ENCODE peak calls at places on chromosomes 5 and 9, in ten cellular contexts. U is aorta; F is activated T-cell treated with anti-CD3 and anti-CD28 coated beads, Interleukin-2, amount 50 U/mL, for 48 hours; R is AG08395; B is naive thymus-derived CD8-positive, alpha-beta T cell; Q is globus pallidus; K is MM.1S; D is renal cortical epithelial cell; L is ascending aorta; J is kidney epithelial cell. H is an unnamed sample.

GRCh38 chr9:38067892-38068615 is 973 bp downstream of the SHB start:
- DNase-seq in L (no peak), Q (no peak), U (peak; percentile 63), F (peak; percentile 26), D (no peak), B (peak; percentile 14), K (no peak), J (no peak), R (no peak), H (no peak)

GRCh38 chr5:69494481-69494880 is 1.9 kb downstream of the OCLN start:
- DNase-seq in L (no peak), D (no peak), J (no peak), K (no peak), Q (no peak), U (no peak), B (no peak), F (no peak), R (no peak), H (no peak)

GRCh38 chr9:28004900-28005299 is 431.6 kb upstream of the C9orf72 start:
- DNase-seq in L (no peak), Q (no peak), D (peak; percentile 85), B (no peak), K (no peak), R (no peak), F (no peak), J (peak; percentile 14), U (no peak), H (no peak)

GRCh38 chr9:136372561-136373299 is 739 bp downstream of the CARD9 start:
- DNase-seq in B (no peak), R (peak; percentile 79), J (peak; percentile 69), Q (no peak), D (peak; percentile 78), U (peak; percentile 89), L (peak; percentile 80), F (no peak), K (no peak), H (no peak)

GRCh38 chr9:9257999-9258398 is 1354.8 kb downstream of the PTPRD start:
- DNase-seq in U (no peak), J (no peak), Q (no peak), R (no peak), K (no peak), D (no peak), B (no peak), F (no peak), L (no peak), H (no peak)

GRCh38 chr9:34493972-34494535 is 28.7 kb downstream of the ENHO start:
- DNase-seq in B (peak; percentile 29), J (peak; percentile 10), D (peak; percentile 36), K (peak; percentile 36), R (peak; percentile 75), F (no peak), L (no peak), U (peak; percentile 68), Q (no peak), H (peak; percentile 49)

GRCh38 chr9:112860466-112860865 is 30.2 kb downstream of the SLC46A2 start:
- DNase-seq in U (no peak), B (no peak), K (no peak), J (no peak), D (no peak), Q (no peak), L (no peak), R (no peak), F (no peak), H (no peak)

GRCh38 chr9:83708515-83709158 is 879 bp upstream of the UBQLN1 start:
- DNase-seq in L (peak; percentile 91), B (peak; percentile 33), R (peak; percentile 63), Q (peak; percentile 76), K (peak; percentile 65), J (no peak), D (peak; percentile 47), F (peak; percentile 65), U (peak; percentile 78), H (peak; percentile 43)

GRCh38 chr9:113343732-113344231 is 3.7 kb upstream of the WDR31 start:
- DNase-seq in B (no peak), R (peak; percentile 11), K (peak; percentile 41), Q (peak; percentile 95), U (peak; percentile 89), J (no peak), L (peak; percentile 91), F (no peak), D (peak; percentile 59), H (peak; percentile 67)

GRCh38 chr9:95018099-95018927 is 291.8 kb downstream of the AOPEP start:
- DNase-seq in U (no peak), J (peak; percentile 86), F (no peak), B (no peak), D (peak; percentile 97), K (no peak), R (peak; percentile 81), Q (no peak), L (peak; percentile 81), H (no peak)

GRCh38 chr5:139678751-139679750 is 30.9 kb downstream of the CXXC5 start:
- DNase-seq in K (no peak), D (no peak), R (peak; percentile 78), B (no peak), U (no peak), Q (peak; percentile 77), F (no peak), J (no peak), L (no peak), H (no peak)

GRCh38 chr5:160020266-160020770 is 11.4 kb downstream of the TTC1 start:
- DNase-seq in U (no peak), D (no peak), J (no peak), K (no peak), R (no peak), B (no peak), L (no peak), Q (no peak), F (no peak), H (no peak)

GRCh38 chr9:137764171-137764671 is 113.4 kb upstream of the CACNA1B start:
- DNase-seq in B (no peak), J (no peak), Q (peak; percentile 89), D (no peak), R (no peak), F (no peak), U (no peak), K (no peak), L (no peak), H (no peak)

GRCh38 chr9:127179633-127180401 is 57.4 kb upstream of the ANGPTL2 start:
- DNase-seq in U (peak; percentile 50), J (no peak), Q (no peak), B (no peak), K (no peak), L (peak; percentile 65), F (no peak), R (no peak), D (no peak), H (peak; percentile 30)

GRCh38 chr9:116358251-116358650 is 204.7 kb downstream of the PAPPA start:
- DNase-seq in K (no peak), L (no peak), Q (no peak), D (no peak), U (no peak), R (no peak), B (no peak), J (no peak), F (no peak), H (no peak)

GRCh38 chr9:131276107-131276888 is at the start of gene FAM78A:
- DNase-seq in Q (no peak), L (peak; percentile 74), F (peak; percentile 71), D (no peak), K (peak; percentile 61), U (peak; percentile 85), R (peak; percentile 34), J (no peak), B (peak; percentile 36), H (no peak)

GRCh38 chr9:113261917-113262671 is 13.3 kb downstream of the CDC26 start:
- DNase-seq in K (no peak), L (no peak), J (peak; percentile 18), B (no peak), U (no peak), R (no peak), F (no peak), Q (no peak), D (peak; percentile 93), H (no peak)

GRCh38 chr5:24804221-24804681 is 159.5 kb upstream of the CDH10 start:
- DNase-seq in Q (no peak), F (no peak), L (no peak), B (no peak), J (peak; percentile 34), U (no peak), R (peak; percentile 29), D (peak; percentile 2), K (no peak), H (no peak)

GRCh38 chr5:35954175-35954574 is 15.8 kb upstream of the CAPSL start:
- DNase-seq in F (peak; percentile 19), J (no peak), K (no peak), Q (no peak), D (no peak), L (no peak), B (peak; percentile 5), U (no peak), R (no peak), H (no peak)

GRCh38 chr5:40052812-40053211 is 626.9 kb upstream of the PTGER4 start:
- DNase-seq in F (no peak), J (no peak), B (no peak), U (no peak), R (no peak), Q (no peak), L (no peak), D (no peak), K (no peak), H (no peak)

GRCh38 chr5:148816822-148817221 is 9.6 kb upstream of the ADRB2 start:
- DNase-seq in U (no peak), D (no peak), Q (no peak), K (no peak), R (no peak), J (no peak), L (no peak), F (no peak), B (no peak), H (no peak)

GRCh38 chr9:135973276-135974219 is 12.4 kb upstream of the UBAC1 start:
- DNase-seq in R (no peak), K (no peak), F (no peak), Q (no peak), J (no peak), D (no peak), L (no peak), B (no peak), U (peak; percentile 74), H (no peak)

GRCh38 chr5:95731571-95732554 is 727 bp downstream of the RHOBTB3 start:
- DNase-seq in U (peak; percentile 70), F (peak; percentile 56), B (peak; percentile 20), J (no peak), L (peak; percentile 76), R (no peak), K (no peak), D (no peak), Q (peak; percentile 59), H (peak; percentile 68)

GRCh38 chr5:2011481-2012411 is 129.0 kb upstream of the IRX4 start:
- DNase-seq in R (no peak), Q (no peak), F (no peak), D (no peak), L (no peak), B (no peak), U (peak; percentile 26), K (no peak), J (no peak), H (no peak)

GRCh38 chr5:111068208-111068607 is 3.3 kb upstream of the TSLP start:
- DNase-seq in K (no peak), U (no peak), L (no peak), F (no peak), R (no peak), D (no peak), J (no peak), Q (no peak), B (no peak), H (no peak)

GRCh38 chr9:37035472-37036236 is 1.6 kb upstream of the PAX5 start:
- DNase-seq in D (no peak), B (no peak), U (no peak), Q (no peak), K (no peak), R (no peak), L (no peak), J (no peak), F (no peak), H (peak; percentile 54)

GRCh38 chr9:109907810-109908458 is 127.9 kb downstream of the PALM2AKAP2 start:
- DNase-seq in K (no peak), R (no peak), J (no peak), L (no peak), Q (no peak), F (no peak), B (no peak), U (no peak), D (no peak), H (no peak)

GRCh38 chr9:84379740-84380139 is 39.2 kb upstream of the SLC28A3 start:
- DNase-seq in K (no peak), B (no peak), U (no peak), L (no peak), F (no peak), J (no peak), D (peak; percentile 42), Q (no peak), R (peak; percentile 38), H (no peak)

H was measured in mesothelial cell of epicardium.